ENCODE peak calls at places on chromosomes 2 and 18, in seven cellular contexts. One of them, this sample, is unnamed.

GRCh38 chr2:53545159-53546055 is 222.2 kb upstream of the CHAC2 start:
- DNase-seq in GM12865: no peak
- DNase-seq in brain microvascular endothelial cell: no peak
- DNase-seq in adrenal gland: no peak
- DNase-seq in SK-N-MC: no peak
- DNase-seq in aorta: no peak
- DNase-seq in NB4: no peak
- DNase-seq in this sample: no peak

GRCh38 chr18:48874233-48874632 is 76.5 kb downstream of the SMAD7 start:
- DNase-seq in GM12865: no peak
- DNase-seq in brain microvascular endothelial cell: no peak
- DNase-seq in adrenal gland: no peak
- DNase-seq in SK-N-MC: no peak
- DNase-seq in aorta: no peak
- DNase-seq in NB4: no peak
- DNase-seq in this sample: no peak

GRCh38 chr2:113228351-113228750 is 50.4 kb downstream of the PAX8 start:
- DNase-seq in GM12865: no peak
- DNase-seq in brain microvascular endothelial cell: no peak
- DNase-seq in adrenal gland: no peak
- DNase-seq in SK-N-MC: no peak
- DNase-seq in aorta: no peak
- DNase-seq in NB4: no peak
- DNase-seq in this sample: no peak

GRCh38 chr2:179470102-179470501 is 205.5 kb upstream of the SESTD1 start:
- DNase-seq in GM12865: no peak
- DNase-seq in brain microvascular endothelial cell: no peak
- DNase-seq in adrenal gland: no peak
- DNase-seq in SK-N-MC: no peak
- DNase-seq in aorta: no peak
- DNase-seq in NB4: no peak
- DNase-seq in this sample: no peak

GRCh38 chr2:3612639-3613523 is 18.0 kb downstream of the COLEC11 start:
- DNase-seq in GM12865: no peak
- DNase-seq in brain microvascular endothelial cell: no peak
- DNase-seq in adrenal gland: no peak
- DNase-seq in SK-N-MC: no peak
- DNase-seq in aorta: no peak
- DNase-seq in NB4: no peak
- DNase-seq in this sample: no peak

GRCh38 chr18:79510046-79510685 is 114.4 kb downstream of the NFATC1 start:
- DNase-seq in GM12865: no peak
- DNase-seq in brain microvascular endothelial cell: no peak
- DNase-seq in adrenal gland: no peak
- DNase-seq in SK-N-MC: no peak
- DNase-seq in aorta: peak; percentile 21
- DNase-seq in NB4: no peak
- DNase-seq in this sample: peak; percentile 14

GRCh38 chr2:99374747-99375146 is 37.6 kb downstream of the EIF5B start:
- DNase-seq in GM12865: no peak
- DNase-seq in brain microvascular endothelial cell: no peak
- DNase-seq in adrenal gland: no peak
- DNase-seq in SK-N-MC: no peak
- DNase-seq in aorta: no peak
- DNase-seq in NB4: no peak
- DNase-seq in this sample: no peak

GRCh38 chr2:69062307-69062706 is 49.3 kb downstream of the ANTXR1 start:
- DNase-seq in GM12865: no peak
- DNase-seq in brain microvascular endothelial cell: no peak
- DNase-seq in adrenal gland: no peak
- DNase-seq in SK-N-MC: no peak
- DNase-seq in aorta: no peak
- DNase-seq in NB4: no peak
- DNase-seq in this sample: peak; percentile 51

GRCh38 chr18:13446581-13447470 is 228.3 kb downstream of the LDLRAD4 start:
- DNase-seq in GM12865: no peak
- DNase-seq in brain microvascular endothelial cell: no peak
- DNase-seq in adrenal gland: no peak
- DNase-seq in SK-N-MC: no peak
- DNase-seq in aorta: no peak
- DNase-seq in NB4: no peak
- DNase-seq in this sample: no peak

GRCh38 chr2:158893057-158893456 is 75.4 kb upstream of the TANC1 start:
- DNase-seq in GM12865: no peak
- DNase-seq in brain microvascular endothelial cell: no peak
- DNase-seq in adrenal gland: no peak
- DNase-seq in SK-N-MC: no peak
- DNase-seq in aorta: no peak
- DNase-seq in NB4: no peak
- DNase-seq in this sample: no peak

GRCh38 chr2:188291617-188292445 is at the start of gene GULP1:
- DNase-seq in GM12865: no peak
- DNase-seq in brain microvascular endothelial cell: peak; percentile 62
- DNase-seq in adrenal gland: peak; percentile 86
- DNase-seq in SK-N-MC: no peak
- DNase-seq in aorta: peak; percentile 83
- DNase-seq in NB4: no peak
- DNase-seq in this sample: peak; percentile 86

GRCh38 chr2:152762202-152762601 is 43.8 kb downstream of the ARL6IP6 start:
- DNase-seq in GM12865: no peak
- DNase-seq in brain microvascular endothelial cell: peak; percentile 77
- DNase-seq in adrenal gland: no peak
- DNase-seq in SK-N-MC: no peak
- DNase-seq in aorta: no peak
- DNase-seq in NB4: no peak
- DNase-seq in this sample: no peak

GRCh38 chr2:178295911-178296310 is 101.6 kb downstream of the OSBPL6 start:
- DNase-seq in GM12865: no peak
- DNase-seq in brain microvascular endothelial cell: no peak
- DNase-seq in adrenal gland: no peak
- DNase-seq in SK-N-MC: no peak
- DNase-seq in aorta: no peak
- DNase-seq in NB4: no peak
- DNase-seq in this sample: no peak

GRCh38 chr2:168614291-168615018 is 158.4 kb downstream of the CERS6 start:
- DNase-seq in GM12865: peak; percentile 28
- DNase-seq in brain microvascular endothelial cell: no peak
- DNase-seq in adrenal gland: no peak
- DNase-seq in SK-N-MC: no peak
- DNase-seq in aorta: no peak
- DNase-seq in NB4: peak; percentile 23
- DNase-seq in this sample: no peak

GRCh38 chr2:99572380-99572779 is 82.6 kb upstream of the REV1 start:
- DNase-seq in GM12865: no peak
- DNase-seq in brain microvascular endothelial cell: peak; percentile 4
- DNase-seq in adrenal gland: no peak
- DNase-seq in SK-N-MC: no peak
- DNase-seq in aorta: no peak
- DNase-seq in NB4: no peak
- DNase-seq in this sample: no peak

GRCh38 chr2:203673933-203674332 is 32.5 kb upstream of the CD28 start:
- DNase-seq in GM12865: peak; percentile 90
- DNase-seq in brain microvascular endothelial cell: no peak
- DNase-seq in adrenal gland: no peak
- DNase-seq in SK-N-MC: no peak
- DNase-seq in aorta: no peak
- DNase-seq in NB4: peak; percentile 94
- DNase-seq in this sample: no peak

GRCh38 chr2:29206941-29207340 is 91.7 kb downstream of the CLIP4 start:
- DNase-seq in GM12865: no peak
- DNase-seq in brain microvascular endothelial cell: no peak
- DNase-seq in adrenal gland: no peak
- DNase-seq in SK-N-MC: no peak
- DNase-seq in aorta: no peak
- DNase-seq in NB4: no peak
- DNase-seq in this sample: no peak

GRCh38 chr2:103159018-103159417 is 397.2 kb downstream of the TMEM182 start:
- DNase-seq in GM12865: no peak
- DNase-seq in brain microvascular endothelial cell: no peak
- DNase-seq in adrenal gland: no peak
- DNase-seq in SK-N-MC: no peak
- DNase-seq in aorta: no peak
- DNase-seq in NB4: peak; percentile 11
- DNase-seq in this sample: no peak

GRCh38 chr2:6236317-6236716 is 544.1 kb downstream of the SOX11 start:
- DNase-seq in GM12865: no peak
- DNase-seq in brain microvascular endothelial cell: no peak
- DNase-seq in adrenal gland: no peak
- DNase-seq in SK-N-MC: no peak
- DNase-seq in aorta: no peak
- DNase-seq in NB4: no peak
- DNase-seq in this sample: no peak

GRCh38 chr18:56869189-56869777 is 218.1 kb downstream of the WDR7 start:
- DNase-seq in GM12865: peak; percentile 70
- DNase-seq in brain microvascular endothelial cell: peak; percentile 32
- DNase-seq in adrenal gland: no peak
- DNase-seq in SK-N-MC: peak; percentile 42
- DNase-seq in aorta: no peak
- DNase-seq in NB4: peak; percentile 70
- DNase-seq in this sample: no peak

GRCh38 chr18:43396266-43396665 is 119.0 kb upstream of the SYT4 start:
- DNase-seq in GM12865: no peak
- DNase-seq in brain microvascular endothelial cell: peak; percentile 10
- DNase-seq in adrenal gland: no peak
- DNase-seq in SK-N-MC: no peak
- DNase-seq in aorta: no peak
- DNase-seq in NB4: peak; percentile 12
- DNase-seq in this sample: no peak

GRCh38 chr18:48702346-48703032 is 163.7 kb downstream of the CTIF start:
- DNase-seq in GM12865: no peak
- DNase-seq in brain microvascular endothelial cell: no peak
- DNase-seq in adrenal gland: no peak
- DNase-seq in SK-N-MC: no peak
- DNase-seq in aorta: peak; percentile 21
- DNase-seq in NB4: no peak
- DNase-seq in this sample: no peak

GRCh38 chr2:188050716-188051115 is 241.0 kb upstream of the GULP1 start:
- DNase-seq in GM12865: no peak
- DNase-seq in brain microvascular endothelial cell: no peak
- DNase-seq in adrenal gland: no peak
- DNase-seq in SK-N-MC: peak; percentile 24
- DNase-seq in aorta: no peak
- DNase-seq in NB4: no peak
- DNase-seq in this sample: no peak

GRCh38 chr2:25980951-25981350 is 1.3 kb downstream of the KIF3C start:
- DNase-seq in GM12865: no peak
- DNase-seq in brain microvascular endothelial cell: no peak
- DNase-seq in adrenal gland: no peak
- DNase-seq in SK-N-MC: no peak
- DNase-seq in aorta: no peak
- DNase-seq in NB4: no peak
- DNase-seq in this sample: no peak
- H3K4me3 ChIP-seq in GM12865: no peak overlapping the region
- H3K4me3 ChIP-seq in brain microvascular endothelial cell: no peak overlapping the region
- H3K4me3 ChIP-seq in adrenal gland: no peak overlapping the region
- H3K4me3 ChIP-seq in SK-N-MC: no peak overlapping the region
- H3K4me3 ChIP-seq in aorta: no peak overlapping the region
- H3K4me3 ChIP-seq in NB4: no peak overlapping the region
- H3K4me3 ChIP-seq in this sample: no peak overlapping the region

GRCh38 chr2:131673400-131674173 is 145.9 kb downstream of the CCDC74A start:
- DNase-seq in GM12865: peak; percentile 78
- DNase-seq in brain microvascular endothelial cell: peak; percentile 54
- DNase-seq in adrenal gland: peak; percentile 89
- DNase-seq in SK-N-MC: no peak
- DNase-seq in aorta: peak; percentile 88
- DNase-seq in NB4: peak; percentile 84
- DNase-seq in this sample: peak; percentile 83

DNA sequence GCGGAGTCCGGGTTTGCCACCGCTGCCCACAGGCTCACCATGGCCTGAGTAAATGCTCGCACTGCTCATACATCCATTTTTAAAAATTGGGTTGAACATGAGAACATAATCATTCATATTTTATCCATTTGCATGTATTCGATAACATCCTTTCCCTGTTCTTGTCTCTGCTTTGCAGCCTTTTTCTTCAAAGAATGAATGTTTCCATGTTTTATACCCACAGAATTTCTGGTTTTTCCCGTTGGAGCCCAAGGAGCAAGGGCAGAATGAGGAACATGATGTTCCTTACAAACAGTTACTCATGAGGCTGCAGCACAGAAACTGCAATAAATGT is 146.5 kb downstream of the CCDC74A start:
- DNase-seq in GM12865: no peak
- DNase-seq in brain microvascular endothelial cell: no peak
- DNase-seq in adrenal gland: no peak
- DNase-seq in SK-N-MC: no peak
- DNase-seq in aorta: no peak
- DNase-seq in NB4: no peak
- DNase-seq in this sample: no peak
- H3K4me3 ChIP-seq in GM12865: no peak overlapping the region
- H3K4me3 ChIP-seq in brain microvascular endothelial cell: peak overlapping the region; percentile 39
- H3K4me3 ChIP-seq in adrenal gland: no peak overlapping the region
- H3K4me3 ChIP-seq in SK-N-MC: peak overlapping the region; percentile 83
- H3K4me3 ChIP-seq in aorta: no peak overlapping the region
- H3K4me3 ChIP-seq in NB4: peak overlapping the region; percentile 21
- H3K4me3 ChIP-seq in this sample: no peak overlapping the region

DNA sequence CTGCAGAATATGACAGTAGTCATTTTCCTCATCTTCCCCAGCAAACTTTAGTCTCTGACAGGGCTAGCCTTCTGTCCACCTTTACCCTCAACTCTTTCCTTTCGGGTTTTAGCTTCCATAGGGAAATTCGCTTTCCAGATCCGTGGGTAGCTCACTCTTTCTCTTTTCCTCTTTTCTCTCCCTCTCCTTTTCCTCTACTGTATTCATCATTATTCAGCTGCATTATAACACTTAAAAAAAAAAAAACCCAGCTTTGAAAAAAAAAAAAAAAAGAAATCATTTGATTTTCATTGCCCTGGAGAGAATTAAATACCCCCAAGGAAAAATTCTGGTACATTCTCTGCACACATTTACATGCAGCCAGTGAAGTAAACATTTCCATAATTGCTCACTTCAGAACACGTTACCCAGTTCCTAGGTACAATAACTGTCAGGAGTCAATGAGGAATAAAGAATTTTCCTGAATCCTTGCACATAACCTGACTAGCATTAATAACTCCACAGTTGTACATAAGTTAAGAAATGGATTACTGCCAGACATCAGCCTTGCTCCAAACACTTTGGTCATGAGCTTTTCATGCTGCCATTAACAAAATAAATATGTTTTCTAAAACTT is 63.5 kb downstream of the ZNF521 start:
- DNase-seq in GM12865: no peak
- DNase-seq in brain microvascular endothelial cell: no peak
- DNase-seq in adrenal gland: no peak
- DNase-seq in SK-N-MC: no peak
- DNase-seq in aorta: no peak
- DNase-seq in NB4: no peak
- DNase-seq in this sample: no peak
- H3K4me3 ChIP-seq in GM12865: no peak overlapping the region
- H3K4me3 ChIP-seq in brain microvascular endothelial cell: no peak overlapping the region
- H3K4me3 ChIP-seq in adrenal gland: no peak overlapping the region
- H3K4me3 ChIP-seq in SK-N-MC: no peak overlapping the region
- H3K4me3 ChIP-seq in aorta: no peak overlapping the region
- H3K4me3 ChIP-seq in NB4: no peak overlapping the region
- H3K4me3 ChIP-seq in this sample: no peak overlapping the region

DNA sequence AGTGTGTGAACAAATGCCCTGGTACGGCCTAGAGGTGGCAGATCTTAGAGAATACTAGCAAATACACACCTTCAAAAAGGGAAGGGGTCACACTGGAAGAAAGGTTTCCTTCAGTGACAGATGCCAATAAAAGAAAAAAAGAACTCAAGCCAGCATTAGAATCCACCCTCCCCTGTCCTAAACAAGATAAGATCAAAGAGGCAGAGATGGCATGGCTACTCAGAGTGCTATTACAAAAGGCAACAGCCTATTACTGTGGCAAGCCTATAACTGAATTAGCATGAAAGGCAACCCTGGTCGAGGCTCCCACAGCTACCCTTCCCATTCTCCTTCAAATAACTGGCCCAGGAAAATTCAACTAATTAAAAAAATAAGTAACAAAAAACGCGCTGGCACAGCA is 69.6 kb downstream of the SMC6 start:
- DNase-seq in GM12865: no peak
- DNase-seq in brain microvascular endothelial cell: no peak
- DNase-seq in adrenal gland: no peak
- DNase-seq in SK-N-MC: no peak
- DNase-seq in aorta: no peak
- DNase-seq in NB4: no peak
- DNase-seq in this sample: no peak
- H3K4me3 ChIP-seq in GM12865: no peak overlapping the region
- H3K4me3 ChIP-seq in brain microvascular endothelial cell: no peak overlapping the region
- H3K4me3 ChIP-seq in adrenal gland: no peak overlapping the region
- H3K4me3 ChIP-seq in SK-N-MC: no peak overlapping the region
- H3K4me3 ChIP-seq in aorta: no peak overlapping the region
- H3K4me3 ChIP-seq in NB4: no peak overlapping the region
- H3K4me3 ChIP-seq in this sample: no peak overlapping the region

This sample was measured in Peyer's patch.